ENCODE peak calls at places on chromosome 7, in six cellular contexts. G, J, Z, R, K and T are unnamed samples. For H3K4me1, the result is how much of the 10 kb centered on the place peaks cover.

GRCh38 chr7:139490130-139490529 is 6.7 kb upstream of the KLRG2 start:
- DNase-seq in J (no peak), Z (no peak), K (no peak), R (no peak), G (no peak), T (no peak)

GRCh38 chr7:150715293-150715692 is 1.1 kb upstream of the GIMAP1 start:
- DNase-seq in J (no peak), K (no peak), G (no peak), R (no peak), Z (no peak), T (no peak)

GRCh38 chr7:5423272-5423843 is at the start of gene TNRC18:
- DNase-seq in Z (peak), G (peak), J (no peak), K (peak), R (no peak), T (peak)

GRCh38 chr7:98930464-98930863 is 52.1 kb downstream of the TRRAP start:
- DNase-seq in Z (no peak), R (no peak), J (no peak), K (no peak), G (no peak), T (no peak)

GRCh38 chr7:73577627-73578341 is 595 bp downstream of the TBL2 start:
- DNase-seq in G (no peak), J (no peak), Z (peak), R (no peak), K (no peak), T (no peak)

GRCh38 chr7:96401200-96401599 is 79.3 kb upstream of the SLC25A13 start:
- DNase-seq in G (no peak), K (no peak), J (no peak), Z (no peak), R (no peak), T (no peak)

GRCh38 chr7:122136639-122137253 is 7.3 kb downstream of the AASS start:
- DNase-seq in R (no peak), G (no peak), J (no peak), Z (peak), K (no peak), T (no peak)

GRCh38 chr7:111266613-111267012 is 175.7 kb downstream of the LRRN3 start:
- DNase-seq in K (no peak), J (peak), G (no peak), Z (no peak), R (no peak), T (no peak)

GRCh38 chr7:38273286-38273995 is at the start of gene TARP:
- DNase-seq in R (no peak), J (peak), Z (no peak), G (no peak), K (no peak), T (no peak)

GRCh38 chr7:135368416-135369186 is 135.0 kb downstream of the STRA8 start:
- DNase-seq in J (no peak), Z (no peak), G (no peak), K (no peak), R (no peak), T (no peak)

GRCh38 chr7:5591547-5591899 is 167.9 kb upstream of the TNRC18 start:
- DNase-seq in G (no peak), K (peak), J (peak), Z (no peak), R (no peak), T (peak)

GRCh38 chr7:157442993-157443831 is 106.4 kb downstream of the DNAJB6 start:
- DNase-seq in J (no peak), R (no peak), G (no peak), Z (no peak), K (no peak), T (peak)

GRCh38 chr7:12945901-12946300 is 258.5 kb downstream of the ARL4A start:
- DNase-seq in J (no peak), Z (no peak), G (no peak), R (no peak), K (no peak), T (no peak)
- H3K4me1 ChIP-seq in J (under half), Z (under half), G (under half), R (under half), K (under half), T (under half)

GRCh38 chr7:816751-817671 is 15.3 kb upstream of the SUN1 start:
- DNase-seq in G (no peak), R (no peak), J (peak), K (peak), Z (peak), T (peak)
- H3K4me1 ChIP-seq in G (half or more), R (under half), J (under half), K (half or more), Z (under half), T (under half)

DNA sequence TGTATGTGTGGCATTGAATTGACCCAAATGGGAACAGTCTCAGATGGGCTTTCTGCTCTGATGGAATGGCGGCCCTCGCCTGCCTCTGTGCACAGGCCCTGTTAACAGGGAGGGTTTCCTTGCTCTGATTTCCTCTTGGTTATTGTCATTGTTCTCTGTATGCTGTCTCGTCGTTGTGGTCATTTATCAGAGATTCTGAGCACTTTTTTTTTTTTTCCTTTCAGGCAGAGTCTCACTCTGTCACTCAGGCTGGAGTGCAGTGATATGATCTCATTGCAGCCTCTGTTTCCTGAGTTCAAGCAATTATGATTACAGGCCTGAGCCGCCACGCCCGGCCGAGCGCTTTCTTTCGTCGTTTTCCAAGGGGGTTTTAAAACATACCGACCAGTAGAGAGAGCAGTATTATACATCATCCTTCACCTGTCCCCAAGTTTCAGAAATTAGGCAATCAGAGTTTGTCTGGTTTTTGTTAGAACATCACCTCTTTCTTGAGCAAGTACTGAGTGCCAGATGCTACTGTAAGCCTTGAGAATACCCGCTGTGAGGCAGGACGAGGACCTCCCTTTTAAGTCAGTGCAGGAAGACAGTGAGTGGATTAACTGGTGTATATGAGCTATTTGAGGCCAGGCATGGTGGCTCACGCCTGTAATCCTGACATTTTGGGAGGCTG is 6.5 kb downstream of the CHST12 start:
- DNase-seq in R (no peak), K (no peak), Z (no peak), J (no peak), G (no peak), T (no peak)
- H3K4me1 ChIP-seq in R (under half), K (half or more), Z (under half), J (under half), G (half or more), T (under half)

GRCh38 chr7:131013716-131014115 is 279.7 kb upstream of the KLF14 start:
- DNase-seq in K (no peak), Z (no peak), G (no peak), J (no peak), R (no peak), T (no peak)

GRCh38 chr7:131012477-131013031 is 278.5 kb upstream of the KLF14 start:
- DNase-seq in Z (no peak), K (no peak), J (no peak), R (no peak), G (no peak), T (no peak)

GRCh38 chr7:131011437-131011752 is 277.4 kb upstream of the KLF14 start:
- DNase-seq in G (no peak), R (no peak), Z (no peak), K (no peak), J (no peak), T (no peak)

GRCh38 chr7:131010714-131011436 is 276.9 kb upstream of the KLF14 start:
- DNase-seq in G (no peak), J (no peak), K (no peak), R (no peak), Z (no peak), T (no peak)

DNA sequence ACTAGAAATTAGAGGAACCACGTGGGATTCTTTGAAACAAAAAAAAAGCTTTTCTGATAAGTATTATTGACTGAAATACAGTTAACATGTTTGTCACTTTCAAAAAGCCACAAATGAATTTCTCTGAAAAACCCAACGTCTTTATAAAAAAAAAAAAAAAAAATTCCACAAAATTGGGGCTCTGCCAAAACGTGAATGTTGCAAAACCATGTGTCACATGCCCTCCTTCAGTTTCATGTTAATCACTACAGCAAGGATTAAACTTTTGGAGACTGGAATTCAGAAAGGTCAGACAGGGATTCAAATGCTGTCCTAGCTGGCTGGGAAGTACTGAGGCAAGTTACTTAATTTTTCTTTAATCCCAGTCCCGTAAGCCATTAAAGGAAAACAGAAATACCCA is 278.0 kb upstream of the KLF14 start:
- DNase-seq in J (no peak), Z (peak), R (no peak), G (no peak), K (no peak), T (no peak)
- H3K4me1 ChIP-seq in J (under half), Z (under half), R (under half), G (half or more), K (half or more), T (under half)

GRCh38 chr7:137980308-137980707 is 21.6 kb downstream of the CREB3L2 start:
- DNase-seq in J (no peak), R (no peak), K (no peak), Z (no peak), G (no peak), T (no peak)

GRCh38 chr7:137976700-137977099 is 25.2 kb downstream of the CREB3L2 start:
- DNase-seq in G (no peak), Z (no peak), R (no peak), K (no peak), J (no peak), T (no peak)

GRCh38 chr7:137977173-137977572 is 24.7 kb downstream of the CREB3L2 start:
- DNase-seq in R (no peak), K (no peak), Z (no peak), G (no peak), J (no peak), T (no peak)

GRCh38 chr7:137981175-137981574 is 20.7 kb downstream of the CREB3L2 start:
- DNase-seq in G (no peak), J (no peak), R (no peak), Z (no peak), K (no peak), T (no peak)

DNA sequence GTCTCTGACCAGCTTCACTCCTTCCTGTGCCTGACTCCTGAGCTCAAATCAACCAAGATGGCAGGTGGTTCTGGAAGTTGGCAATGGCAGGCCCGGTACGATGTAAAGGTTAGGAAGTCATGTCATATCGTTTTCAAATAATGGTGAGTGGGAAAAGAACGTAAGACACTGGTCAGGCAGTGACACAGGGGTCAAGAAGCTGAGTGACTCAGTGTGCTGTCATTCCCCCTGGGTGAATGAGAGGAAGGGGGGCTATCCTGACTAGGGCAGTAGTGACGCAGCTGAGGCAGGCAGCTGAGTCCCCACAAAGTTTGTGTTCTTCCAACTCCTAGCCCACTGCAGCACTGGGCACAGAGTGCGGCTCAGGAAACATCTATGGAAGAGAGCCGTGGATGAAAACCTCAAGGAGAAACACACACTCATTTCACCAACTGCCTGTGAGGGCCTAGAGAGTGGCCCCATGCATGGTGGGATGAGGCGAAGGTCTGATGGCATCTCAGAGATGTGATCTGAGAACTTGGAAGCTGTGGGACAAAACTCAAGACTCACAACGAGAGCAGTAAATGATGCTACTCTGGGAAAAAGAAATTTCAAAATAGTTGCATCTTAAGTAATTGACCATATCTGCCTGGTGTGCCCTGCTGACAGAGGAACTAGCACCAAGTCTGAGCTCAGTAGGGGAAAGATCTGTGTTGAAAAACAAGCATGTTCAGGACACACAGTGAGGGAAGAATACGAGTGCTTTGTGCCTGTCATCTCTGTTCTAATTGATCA is 23.2 kb downstream of the CREB3L2 start:
- DNase-seq in G (peak), J (peak), R (no peak), Z (no peak), K (peak), T (peak)
- H3K4me1 ChIP-seq in G (half or more), J (under half), R (under half), Z (under half), K (half or more), T (under half)